ENCODE peak calls at places on chromosome 19, in six cellular contexts. C, J, Y, V, S and W are unnamed samples.
A peak's percentile ranks its signal among the peaks of the same experiment; 100 is the strongest.

GRCh38 chr19:8821748-8822241 is 10.3 kb downstream of the ZNF558 start:
- DNase-seq in C (no peak), J (no peak), Y (no peak), V (no peak), S (no peak), W (no peak)

GRCh38 chr19:8526345-8527062 is 12.5 kb upstream of the ZNF414 start:
- DNase-seq in C (peak; percentile 97), J (no peak), Y (peak; percentile 95), V (peak; percentile 81), S (peak; percentile 96), W (peak; percentile 89)

GRCh38 chr19:39768811-39769210 is 9.8 kb upstream of the LEUTX start:
- DNase-seq in C (no peak), J (no peak), Y (no peak), V (peak; percentile 92), S (no peak), W (no peak)

GRCh38 chr19:48966541-48967345 is 1.6 kb downstream of the FTL start:
- DNase-seq in C (no peak), J (no peak), Y (peak; percentile 34), V (no peak), S (no peak), W (no peak)

GRCh38 chr19:12783226-12783848 is 7.9 kb upstream of the JUNB start:
- DNase-seq in C (no peak), J (no peak), Y (no peak), V (peak; percentile 60), S (no peak), W (no peak)

GRCh38 chr19:23436318-23436717 is 41.0 kb upstream of the ZNF91 start:
- DNase-seq in C (peak; percentile 55), J (no peak), Y (no peak), V (no peak), S (no peak), W (no peak)

GRCh38 chr19:15091918-15092753 is 10.1 kb downstream of the OR1I1 start:
- DNase-seq in C (peak; percentile 54), J (no peak), Y (peak; percentile 81), V (peak; percentile 73), S (peak; percentile 82), W (no peak)

GRCh38 chr19:31348416-31349159 is 648 bp downstream of the TSHZ3 start:
- DNase-seq in C (peak; percentile 54), J (no peak), Y (peak; percentile 43), V (peak; percentile 66), S (no peak), W (peak; percentile 56)

GRCh38 chr19:48961673-48962028 is 3.5 kb upstream of the FTL start:
- DNase-seq in C (no peak), J (no peak), Y (no peak), V (no peak), S (no peak), W (no peak)

GRCh38 chr19:45825917-45826893 is 11.1 kb upstream of the RSPH6A start:
- DNase-seq in C (no peak), J (no peak), Y (no peak), V (no peak), S (no peak), W (no peak)

GRCh38 chr19:18612772-18613588 is at the start of gene TMEM59L:
- DNase-seq in C (peak; percentile 82), J (peak; percentile 45), Y (no peak), V (no peak), S (peak; percentile 54), W (no peak)

GRCh38 chr19:55344444-55344843 is 4.8 kb downstream of the KMT5C start:
- DNase-seq in C (no peak), J (no peak), Y (no peak), V (peak; percentile 93), S (no peak), W (no peak)

GRCh38 chr19:31015778-31016177 is 333.5 kb downstream of the TSHZ3 start:
- DNase-seq in C (no peak), J (no peak), Y (no peak), V (no peak), S (no peak), W (no peak)

GRCh38 chr19:7004313-7004931 is 16.8 kb downstream of the MBD3L2B start:
- DNase-seq in C (no peak), J (no peak), Y (peak; percentile 57), V (no peak), S (no peak), W (no peak)

GRCh38 chr19:6955082-6955481 is 66.1 kb downstream of the MBD3L2B start:
- DNase-seq in C (no peak), J (no peak), Y (no peak), V (no peak), S (no peak), W (no peak)

GRCh38 chr19:1040476-1041271 is 767 bp downstream of the ABCA7 start:
- DNase-seq in C (peak; percentile 95), J (peak; percentile 88), Y (peak; percentile 94), V (peak; percentile 97), S (peak; percentile 92), W (peak; percentile 93)

GRCh38 chr19:12665281-12665573 is 1.3 kb downstream of the MAN2B1 start:
- DNase-seq in C (no peak), J (peak; percentile 27), Y (no peak), V (no peak), S (no peak), W (peak; percentile 87)

GRCh38 chr19:3683866-3684816 is 16.1 kb downstream of the PIP5K1C start:
- DNase-seq in C (no peak), J (no peak), Y (peak; percentile 61), V (peak; percentile 79), S (no peak), W (peak; percentile 46)

GRCh38 chr19:21698215-21698614 is 69.2 kb downstream of the ZNF100 start:
- DNase-seq in C (no peak), J (no peak), Y (peak; percentile 24), V (no peak), S (no peak), W (no peak)

GRCh38 chr19:21256722-21257121 is 72.5 kb downstream of the ZNF708 start:
- DNase-seq in C (no peak), J (no peak), Y (peak; percentile 7), V (no peak), S (no peak), W (no peak)

GRCh38 chr19:19420570-19421301 is 15.3 kb downstream of the GATAD2A start:
- DNase-seq in C (no peak), J (no peak), Y (no peak), V (peak; percentile 31), S (no peak), W (no peak)

GRCh38 chr19:58154679-58155648 is 4.4 kb upstream of the ZNF329 start:
- DNase-seq in C (peak; percentile 100), J (peak; percentile 89), Y (peak; percentile 97), V (peak; percentile 95), S (peak; percentile 98), W (peak; percentile 96)

GRCh38 chr19:32041681-32042292 is 303.6 kb upstream of the ZNF507 start:
- DNase-seq in C (peak; percentile 59), J (no peak), Y (peak; percentile 56), V (peak; percentile 65), S (peak; percentile 49), W (no peak)

GRCh38 chr19:2289714-2290435 is 7.9 kb upstream of the PEAK3 start:
- DNase-seq in C (no peak), J (peak; percentile 36), Y (no peak), V (no peak), S (no peak), W (peak; percentile 82)

GRCh38 chr19:12139309-12139708 is 841 bp downstream of the ZNF20 start:
- DNase-seq in C (no peak), J (no peak), Y (no peak), V (no peak), S (no peak), W (no peak)

GRCh38 chr19:1705367-1705766 is 47.9 kb upstream of the ONECUT3 start:
- DNase-seq in C (no peak), J (no peak), Y (no peak), V (no peak), S (no peak), W (no peak)

GRCh38 chr19:6572217-6572616 is 18.7 kb downstream of the CD70 start:
- DNase-seq in C (no peak), J (no peak), Y (no peak), V (no peak), S (no peak), W (peak; percentile 56)

GRCh38 chr19:7348587-7349230 is at the start of gene ARHGEF18:
- DNase-seq in C (no peak), J (no peak), Y (no peak), V (no peak), S (no peak), W (peak; percentile 78)

GRCh38 chr19:44685877-44686276 is 13.1 kb upstream of the CEACAM16 start:
- DNase-seq in C (no peak), J (no peak), Y (peak; percentile 69), V (no peak), S (no peak), W (no peak)
- H3K27ac ChIP-seq in C (no peak overlapping the region), J (no peak overlapping the region), Y (no peak overlapping the region), V (no peak overlapping the region), S (no peak overlapping the region), W (peak overlapping the region; percentile 73)

GRCh38 chr19:28793391-28794168 is 419.4 kb downstream of the UQCRFS1 start:
- DNase-seq in C (peak; percentile 67), J (no peak), Y (no peak), V (no peak), S (no peak), W (no peak)
- H3K4me3 ChIP-seq in C (peak overlapping the region; percentile 68), J (no peak overlapping the region), Y (peak overlapping the region; percentile 40), V (no peak overlapping the region), S (peak overlapping the region; percentile 12), W (no peak overlapping the region)

GRCh38 chr19:5126498-5127223 is 157.7 kb downstream of the KDM4B start:
- DNase-seq in C (no peak), J (no peak), Y (no peak), V (no peak), S (no peak), W (no peak)
- H3K27ac ChIP-seq in C (peak overlapping the region; percentile 35), J (no peak overlapping the region), Y (peak overlapping the region; percentile 99), V (no peak overlapping the region), S (peak overlapping the region; percentile 78), W (no peak overlapping the region)

GRCh38 chr19:50418186-50419021 is at the start of gene SPIB:
- DNase-seq in C (no peak), J (no peak), Y (no peak), V (no peak), S (no peak), W (no peak)
- H3K4me3 ChIP-seq in C (peak within 1 kb of the TSS; percentile 67), J (no peak within 1 kb of the TSS), Y (peak within 1 kb of the TSS; percentile 13), V (peak within 1 kb of the TSS; percentile 33), S (no peak within 1 kb of the TSS), W (no peak within 1 kb of the TSS)

GRCh38 chr19:38373907-38374331 is 452 bp upstream of the PSMD8 start:
- DNase-seq in C (no peak), J (no peak), Y (no peak), V (no peak), S (no peak), W (no peak)
- H3K27ac ChIP-seq in C (no peak overlapping the region), J (peak overlapping the region; percentile 86), Y (peak overlapping the region; percentile 69), V (peak overlapping the region; percentile 44), S (peak overlapping the region; percentile 84), W (peak overlapping the region; percentile 91)

GRCh38 chr19:42313096-42313839 is at the start of gene TMEM145:
- DNase-seq in C (peak; percentile 79), J (no peak), Y (peak; percentile 52), V (peak; percentile 55), S (peak; percentile 64), W (no peak)
- H3K4me3 ChIP-seq in C (peak within 1 kb of the TSS; percentile 99), J (peak within 1 kb of the TSS; percentile 37), Y (peak within 1 kb of the TSS; percentile 49), V (peak within 1 kb of the TSS; percentile 52), S (peak within 1 kb of the TSS; percentile 35), W (peak within 1 kb of the TSS; percentile 51)